ENCODE peak calls at places on chromosomes 5 and 9, in five cellular contexts. H is cardiac fibroblast, J is fibroblast of mammary gland, Z is tibial artery, R is left ventricle myocardium inferior. P is an unnamed sample.

GRCh38 chr5:143934821-143935220 is 122.9 kb downstream of the HMHB1 start:
- DNase-seq in H (no peak), J (no peak), Z (no peak), R (no peak), P (no peak)

GRCh38 chr9:21994526-21994995 is at the start of gene CDKN2B-AS1:
- DNase-seq in R (no peak), Z (no peak), J (peak; percentile 72), H (peak; percentile 77), P (peak; percentile 47)

GRCh38 chr9:34259315-34259714 is 69.8 kb downstream of the KIF24 start:
- DNase-seq in Z (no peak), H (no peak), R (no peak), J (no peak), P (no peak)

GRCh38 chr5:34521628-34522290 is 134.4 kb upstream of the RAI14 start:
- DNase-seq in Z (no peak), J (no peak), R (no peak), H (no peak), P (no peak)

GRCh38 chr9:73034962-73035361 is 82.1 kb upstream of the ALDH1A1 start:
- DNase-seq in R (no peak), H (peak; percentile 18), Z (no peak), J (no peak), P (no peak)

GRCh38 chr5:158848634-158849033 is 251.1 kb downstream of the EBF1 start:
- DNase-seq in Z (no peak), H (no peak), J (no peak), R (no peak), P (no peak)

GRCh38 chr5:55421074-55421529 is 113.3 kb downstream of the MTREX start:
- DNase-seq in J (peak; percentile 80), Z (no peak), H (no peak), R (no peak), P (no peak)

GRCh38 chr5:317086-317811 is 4.3 kb upstream of the AHRR start:
- DNase-seq in J (peak; percentile 68), R (no peak), Z (no peak), H (peak; percentile 79), P (no peak)

GRCh38 chr5:127011151-127011550 is 19.2 kb downstream of the MARCHF3 start:
- DNase-seq in H (peak; percentile 68), J (peak; percentile 98), R (no peak), Z (no peak), P (no peak)

GRCh38 chr9:115691686-115692085 is 461.9 kb upstream of the PAPPA start:
- DNase-seq in R (no peak), H (peak; percentile 74), Z (no peak), J (peak; percentile 97), P (no peak)

DNA sequence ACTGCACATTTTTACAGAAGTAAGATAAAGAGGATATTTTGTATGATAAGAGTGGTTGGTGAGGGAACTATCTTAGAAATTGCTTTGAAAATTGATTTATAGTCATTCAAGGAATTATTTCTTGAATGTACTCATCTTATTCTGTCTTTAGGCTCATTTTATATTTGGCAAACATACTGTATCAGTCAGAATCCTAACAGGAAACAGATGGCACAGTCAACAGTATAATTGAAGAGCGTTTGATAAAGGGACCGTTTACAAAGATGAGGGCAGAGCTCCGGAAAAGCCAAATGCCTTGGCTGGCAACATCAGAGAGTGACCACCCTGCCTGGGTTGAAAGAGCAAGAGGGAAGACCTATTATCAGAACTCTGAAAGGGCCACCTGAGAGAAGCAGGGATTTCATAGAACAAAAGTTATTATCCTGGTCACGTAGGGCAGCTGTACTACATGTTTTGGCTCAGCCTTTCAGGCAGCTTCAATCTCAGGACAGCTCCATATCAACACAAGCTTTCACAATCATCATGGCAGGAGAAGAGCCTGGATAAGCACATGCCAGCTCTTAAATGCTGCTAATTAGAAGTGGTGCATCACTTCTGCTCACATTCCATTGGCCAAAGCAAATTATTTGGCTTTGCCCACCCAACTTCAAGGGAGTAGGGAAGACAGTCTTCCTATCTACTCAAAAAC is 47.1 kb upstream of the ARL15 start:
- DNase-seq in Z (no peak), H (no peak), R (no peak), J (peak; percentile 35), P (no peak)
- H3K4me3 ChIP-seq in Z (no peak overlapping the region), H (no peak overlapping the region), R (no peak overlapping the region), J (no peak overlapping the region), P (no peak overlapping the region)

GRCh38 chr5:77853353-77853907 is 77.3 kb upstream of the TBCA start:
- DNase-seq in Z (no peak), R (no peak), H (no peak), J (no peak), P (no peak)

GRCh38 chr5:77852068-77852513 is 76.0 kb upstream of the TBCA start:
- DNase-seq in R (no peak), H (no peak), Z (no peak), J (peak; percentile 4), P (no peak)

GRCh38 chr5:77851229-77852067 is 75.3 kb upstream of the TBCA start:
- DNase-seq in R (no peak), H (peak; percentile 34), J (peak; percentile 25), Z (no peak), P (peak; percentile 49)

GRCh38 chr5:77850536-77851228 is 74.5 kb upstream of the TBCA start:
- DNase-seq in Z (no peak), J (no peak), H (no peak), R (no peak), P (no peak)

GRCh38 chr5:77852514-77853352 is 76.6 kb upstream of the TBCA start:
- DNase-seq in R (peak; percentile 55), J (peak; percentile 55), Z (no peak), H (peak; percentile 67), P (peak; percentile 84)
- H3K4me3 ChIP-seq in R (peak overlapping the region; percentile 71), J (peak overlapping the region; percentile 52), Z (peak overlapping the region; percentile 69), H (peak overlapping the region; percentile 53), P (peak overlapping the region; percentile 50)

DNA sequence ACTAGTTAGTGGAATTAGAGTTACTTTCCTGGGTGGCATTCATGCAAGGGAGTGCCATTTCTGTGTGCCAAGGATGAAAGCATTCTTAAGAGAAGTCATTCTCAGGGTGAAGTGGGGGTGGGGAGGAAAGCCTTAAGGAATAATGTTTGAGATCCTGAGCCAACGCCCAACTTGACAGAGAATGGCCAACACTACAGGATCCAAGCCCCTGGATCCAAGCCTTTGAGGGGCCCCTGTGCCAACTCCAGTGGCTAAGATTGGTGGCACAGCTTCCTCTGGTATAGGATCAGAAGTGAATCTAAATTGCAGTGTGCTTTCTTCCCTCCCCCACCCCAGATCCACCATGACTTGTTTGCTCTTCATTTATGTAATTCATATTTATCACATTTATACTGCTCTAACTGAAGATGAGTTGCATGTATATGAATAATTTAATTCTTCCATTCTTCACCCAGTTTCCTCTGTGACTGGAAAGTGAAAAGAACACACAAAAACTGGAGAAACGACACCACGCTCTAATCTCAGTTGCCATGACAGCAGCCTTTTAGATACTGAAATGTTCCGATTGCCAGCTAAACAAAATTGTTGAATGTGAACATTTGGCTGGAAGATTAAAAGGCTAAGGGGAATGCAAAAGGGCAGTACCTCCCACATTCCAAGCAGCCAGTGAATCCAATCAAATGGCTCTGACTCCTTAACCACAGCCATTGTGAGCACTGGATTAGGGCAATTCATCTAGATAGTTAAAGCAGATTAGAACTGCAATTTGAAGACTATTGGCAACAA is 4.5 kb downstream of the ZNF608 start:
- DNase-seq in R (no peak), J (peak; percentile 81), Z (no peak), H (peak; percentile 95), P (no peak)
- H3K4me3 ChIP-seq in R (peak overlapping the region; percentile 79), J (no peak overlapping the region), Z (no peak overlapping the region), H (peak overlapping the region; percentile 4), P (peak overlapping the region; percentile 71)

DNA sequence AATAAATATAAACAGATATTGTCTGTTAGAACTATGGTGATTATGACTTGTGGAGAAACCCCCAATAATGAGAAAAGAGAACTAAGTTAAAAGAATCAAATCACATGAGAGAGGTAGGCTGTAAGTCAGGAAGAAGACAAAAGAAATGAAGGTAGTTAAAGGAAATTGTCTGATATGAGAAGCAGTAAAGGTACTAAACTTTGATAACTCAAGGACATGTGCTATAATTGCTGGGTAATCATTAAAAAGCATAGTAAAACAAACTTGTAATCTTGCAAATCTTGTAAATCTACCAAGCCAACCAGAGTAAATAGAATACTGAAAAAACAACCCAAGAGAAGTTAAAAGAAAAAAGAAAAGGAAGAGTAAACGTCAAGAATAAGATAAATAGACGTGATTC is 207.0 kb upstream of the CTNND2 start:
- DNase-seq in Z (no peak), R (no peak), J (no peak), H (no peak), P (no peak)
- H3K4me3 ChIP-seq in Z (no peak overlapping the region), R (no peak overlapping the region), J (no peak overlapping the region), H (no peak overlapping the region), P (no peak overlapping the region)

DNA sequence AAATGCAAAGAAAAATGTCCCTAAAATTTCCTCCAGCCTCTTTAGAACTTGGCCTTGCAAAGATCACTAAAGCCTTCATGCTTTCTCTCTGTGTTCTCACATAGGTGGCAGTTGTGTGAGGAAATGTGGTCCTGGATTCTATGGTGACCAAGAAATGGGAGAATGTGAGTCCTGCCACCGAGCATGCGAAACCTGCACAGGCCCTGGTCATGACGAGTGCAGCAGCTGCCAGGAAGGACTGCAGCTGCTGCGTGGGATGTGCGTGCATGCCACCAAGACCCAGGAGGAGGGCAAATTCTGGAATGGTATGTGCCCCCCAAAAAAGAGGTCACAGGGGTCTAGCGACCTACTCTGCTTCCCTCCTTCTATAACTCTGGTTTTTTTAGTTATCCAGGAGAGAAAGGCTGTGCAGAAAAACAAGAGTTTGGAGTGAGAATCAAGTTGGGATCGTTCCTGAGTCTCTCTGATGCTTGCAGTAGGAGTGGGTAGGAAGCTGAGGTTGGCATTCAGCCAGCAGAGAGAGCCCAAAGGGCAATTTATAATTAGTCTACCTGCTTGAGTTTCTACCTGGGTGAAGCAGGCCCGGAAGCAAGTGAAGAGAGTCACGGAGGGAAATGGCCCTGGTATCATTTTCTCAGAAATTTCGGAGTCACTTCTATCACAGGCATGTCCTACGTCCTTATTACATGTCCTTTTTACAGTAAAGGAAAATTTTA is 97.5 kb downstream of the RFK start:
- DNase-seq in H (no peak), Z (no peak), R (no peak), J (no peak), P (no peak)
- H3K4me3 ChIP-seq in H (no peak overlapping the region), Z (no peak overlapping the region), R (no peak overlapping the region), J (no peak overlapping the region), P (no peak overlapping the region)